ENCODE peak calls at places on chromosome 5, in ten cellular contexts. One of them, this sample, is unnamed. For H3K27me3 and H3K4me1, the result is how much of the 10 kb centered on the place peaks cover.

GRCh38 chr5:120396186-120396585 is 67.9 kb upstream of the PRR16 start:
- DNase-seq in CD8-positive, alpha-beta memory T cell: no peak
- DNase-seq in testis: no peak
- DNase-seq in astrocyte: peak
- DNase-seq in mammary epithelial cell: peak
- DNase-seq in GM23248: peak
- DNase-seq in mesenchymal stem cell: peak
- DNase-seq in effector memory CD4-positive, alpha-beta T cell: no peak
- DNase-seq in mesendoderm: no peak
- DNase-seq in aorta: no peak
- DNase-seq in this sample: no peak

GRCh38 chr5:88428633-88429032 is 160.0 kb upstream of the TMEM161B start:
- DNase-seq in CD8-positive, alpha-beta memory T cell: no peak
- DNase-seq in testis: no peak
- DNase-seq in astrocyte: no peak
- DNase-seq in mammary epithelial cell: no peak
- DNase-seq in GM23248: no peak
- DNase-seq in mesenchymal stem cell: no peak
- DNase-seq in effector memory CD4-positive, alpha-beta T cell: no peak
- DNase-seq in mesendoderm: no peak
- DNase-seq in aorta: no peak
- DNase-seq in this sample: no peak

GRCh38 chr5:128782446-128782845 is 182.8 kb upstream of the SLC27A6 start:
- DNase-seq in CD8-positive, alpha-beta memory T cell: no peak
- DNase-seq in testis: peak
- DNase-seq in astrocyte: peak
- DNase-seq in mammary epithelial cell: peak
- DNase-seq in GM23248: peak
- DNase-seq in mesenchymal stem cell: peak
- DNase-seq in effector memory CD4-positive, alpha-beta T cell: no peak
- DNase-seq in mesendoderm: no peak
- DNase-seq in aorta: peak
- DNase-seq in this sample: peak

GRCh38 chr5:139363937-139364336 is 19.2 kb downstream of the SLC23A1 start:
- DNase-seq in CD8-positive, alpha-beta memory T cell: no peak
- DNase-seq in testis: no peak
- DNase-seq in astrocyte: no peak
- DNase-seq in mammary epithelial cell: no peak
- DNase-seq in GM23248: no peak
- DNase-seq in mesenchymal stem cell: no peak
- DNase-seq in effector memory CD4-positive, alpha-beta T cell: no peak
- DNase-seq in mesendoderm: no peak
- DNase-seq in aorta: no peak
- DNase-seq in this sample: no peak

GRCh38 chr5:111676496-111676895 is 80.5 kb downstream of the NREP start:
- DNase-seq in CD8-positive, alpha-beta memory T cell: no peak
- DNase-seq in testis: no peak
- DNase-seq in astrocyte: peak
- DNase-seq in mammary epithelial cell: no peak
- DNase-seq in GM23248: peak
- DNase-seq in mesenchymal stem cell: no peak
- DNase-seq in effector memory CD4-positive, alpha-beta T cell: no peak
- DNase-seq in mesendoderm: no peak
- DNase-seq in aorta: no peak
- DNase-seq in this sample: no peak

GRCh38 chr5:88686743-88687142 is 196.2 kb downstream of the MEF2C start:
- DNase-seq in CD8-positive, alpha-beta memory T cell: no peak
- DNase-seq in testis: no peak
- DNase-seq in astrocyte: no peak
- DNase-seq in mammary epithelial cell: no peak
- DNase-seq in GM23248: no peak
- DNase-seq in mesenchymal stem cell: no peak
- DNase-seq in effector memory CD4-positive, alpha-beta T cell: no peak
- DNase-seq in mesendoderm: no peak
- DNase-seq in aorta: no peak
- DNase-seq in this sample: no peak

GRCh38 chr5:121748690-121749089 is 103.0 kb upstream of the FTMT start:
- DNase-seq in CD8-positive, alpha-beta memory T cell: no peak
- DNase-seq in testis: no peak
- DNase-seq in astrocyte: no peak
- DNase-seq in mammary epithelial cell: no peak
- DNase-seq in GM23248: no peak
- DNase-seq in mesenchymal stem cell: peak
- DNase-seq in effector memory CD4-positive, alpha-beta T cell: no peak
- DNase-seq in mesendoderm: peak
- DNase-seq in aorta: no peak
- DNase-seq in this sample: no peak

GRCh38 chr5:100131161-100131560 is 404.0 kb upstream of the FAM174A start:
- DNase-seq in CD8-positive, alpha-beta memory T cell: no peak
- DNase-seq in testis: no peak
- DNase-seq in astrocyte: peak
- DNase-seq in mammary epithelial cell: no peak
- DNase-seq in GM23248: no peak
- DNase-seq in mesenchymal stem cell: no peak
- DNase-seq in effector memory CD4-positive, alpha-beta T cell: no peak
- DNase-seq in mesendoderm: no peak
- DNase-seq in aorta: no peak
- DNase-seq in this sample: no peak

GRCh38 chr5:44862808-44863207 is 54.1 kb downstream of the MRPS30 start:
- DNase-seq in CD8-positive, alpha-beta memory T cell: no peak
- DNase-seq in testis: no peak
- DNase-seq in astrocyte: peak
- DNase-seq in mammary epithelial cell: peak
- DNase-seq in GM23248: peak
- DNase-seq in mesenchymal stem cell: peak
- DNase-seq in effector memory CD4-positive, alpha-beta T cell: no peak
- DNase-seq in mesendoderm: peak
- DNase-seq in aorta: no peak
- DNase-seq in this sample: no peak

GRCh38 chr5:126172812-126173211 is 250.4 kb upstream of the GRAMD2B start:
- DNase-seq in CD8-positive, alpha-beta memory T cell: no peak
- DNase-seq in testis: no peak
- DNase-seq in astrocyte: no peak
- DNase-seq in mammary epithelial cell: no peak
- DNase-seq in GM23248: no peak
- DNase-seq in mesenchymal stem cell: no peak
- DNase-seq in effector memory CD4-positive, alpha-beta T cell: no peak
- DNase-seq in mesendoderm: no peak
- DNase-seq in aorta: no peak
- DNase-seq in this sample: no peak

GRCh38 chr5:148482697-148483462 is 99.1 kb downstream of the FBXO38 start:
- DNase-seq in CD8-positive, alpha-beta memory T cell: peak
- DNase-seq in testis: peak
- DNase-seq in astrocyte: peak
- DNase-seq in mammary epithelial cell: peak
- DNase-seq in GM23248: peak
- DNase-seq in mesenchymal stem cell: peak
- DNase-seq in effector memory CD4-positive, alpha-beta T cell: peak
- DNase-seq in mesendoderm: peak
- DNase-seq in aorta: peak
- DNase-seq in this sample: peak

DNA sequence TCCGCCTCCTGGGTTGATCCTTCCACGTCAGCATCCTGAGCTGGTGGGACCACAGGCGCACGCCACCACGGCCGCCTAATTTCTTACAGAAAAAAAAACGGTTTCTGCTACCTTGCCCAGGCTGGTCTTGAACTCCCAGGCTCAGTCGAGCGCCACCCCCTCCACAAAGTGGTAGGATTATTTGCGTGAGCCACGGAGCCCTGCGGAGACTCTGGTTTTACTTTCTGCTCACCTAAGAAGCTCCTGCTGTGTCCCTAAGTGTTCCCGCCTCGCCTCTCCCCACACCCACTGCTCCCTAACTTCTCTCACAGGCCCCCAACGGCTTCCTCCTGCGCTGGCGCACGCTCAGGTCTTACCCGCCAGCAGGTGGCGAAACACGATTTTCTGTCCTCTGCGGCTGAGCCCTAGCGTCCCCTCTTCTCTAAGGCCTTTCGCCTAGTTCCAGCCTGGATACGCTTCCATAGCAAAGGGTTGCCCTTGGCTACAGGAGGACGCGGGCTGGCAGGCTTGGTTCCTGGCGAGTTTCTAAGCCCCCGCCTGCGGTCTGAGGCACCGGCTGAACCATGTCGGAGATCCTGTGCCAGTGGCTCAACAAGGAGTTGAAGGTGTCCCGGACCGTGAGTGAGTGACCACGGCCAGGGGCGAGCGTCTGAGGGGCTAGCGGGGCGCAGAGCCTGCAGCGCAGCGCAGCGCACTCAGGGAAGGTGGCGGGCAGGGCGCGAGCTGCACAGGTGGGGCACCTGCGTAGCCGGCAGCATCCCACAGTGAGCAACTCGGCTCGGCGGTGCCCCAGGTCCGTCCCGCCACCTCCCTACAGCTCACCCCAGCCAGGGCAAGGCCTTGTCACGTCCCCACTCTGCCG is at the start of gene SPEF2:
- DNase-seq in CD8-positive, alpha-beta memory T cell: peak
- DNase-seq in testis: peak
- DNase-seq in astrocyte: peak
- DNase-seq in mammary epithelial cell: peak
- DNase-seq in GM23248: peak
- DNase-seq in mesenchymal stem cell: peak
- DNase-seq in effector memory CD4-positive, alpha-beta T cell: peak
- DNase-seq in mesendoderm: peak
- DNase-seq in aorta: peak
- DNase-seq in this sample: peak
- H3K27ac ChIP-seq in CD8-positive, alpha-beta memory T cell: peak
- H3K27ac ChIP-seq in testis: no peak
- H3K27ac ChIP-seq in astrocyte: peak
- H3K27ac ChIP-seq in mammary epithelial cell: peak
- H3K27ac ChIP-seq in GM23248: peak
- H3K27ac ChIP-seq in mesenchymal stem cell: no peak
- H3K27ac ChIP-seq in effector memory CD4-positive, alpha-beta T cell: peak
- H3K27ac ChIP-seq in mesendoderm: no peak
- H3K27ac ChIP-seq in aorta: peak
- H3K27ac ChIP-seq in this sample: no peak

GRCh38 chr5:38867071-38867790 is 21.4 kb downstream of the OSMR start:
- DNase-seq in CD8-positive, alpha-beta memory T cell: no peak
- DNase-seq in testis: no peak
- DNase-seq in astrocyte: peak
- DNase-seq in mammary epithelial cell: peak
- DNase-seq in GM23248: peak
- DNase-seq in mesenchymal stem cell: no peak
- DNase-seq in effector memory CD4-positive, alpha-beta T cell: no peak
- DNase-seq in mesendoderm: no peak
- DNase-seq in aorta: no peak
- DNase-seq in this sample: no peak

GRCh38 chr5:38870595-38870994 is 24.8 kb downstream of the OSMR start:
- DNase-seq in CD8-positive, alpha-beta memory T cell: no peak
- DNase-seq in testis: no peak
- DNase-seq in astrocyte: no peak
- DNase-seq in mammary epithelial cell: no peak
- DNase-seq in GM23248: no peak
- DNase-seq in mesenchymal stem cell: no peak
- DNase-seq in effector memory CD4-positive, alpha-beta T cell: no peak
- DNase-seq in mesendoderm: peak
- DNase-seq in aorta: no peak
- DNase-seq in this sample: no peak

GRCh38 chr5:38872826-38873225 is 27.0 kb downstream of the OSMR start:
- DNase-seq in CD8-positive, alpha-beta memory T cell: no peak
- DNase-seq in testis: no peak
- DNase-seq in astrocyte: peak
- DNase-seq in mammary epithelial cell: peak
- DNase-seq in GM23248: peak
- DNase-seq in mesenchymal stem cell: no peak
- DNase-seq in effector memory CD4-positive, alpha-beta T cell: no peak
- DNase-seq in mesendoderm: no peak
- DNase-seq in aorta: no peak
- DNase-seq in this sample: no peak

GRCh38 chr5:38871211-38871610 is 25.4 kb downstream of the OSMR start:
- DNase-seq in CD8-positive, alpha-beta memory T cell: no peak
- DNase-seq in testis: no peak
- DNase-seq in astrocyte: peak
- DNase-seq in mammary epithelial cell: peak
- DNase-seq in GM23248: no peak
- DNase-seq in mesenchymal stem cell: peak
- DNase-seq in effector memory CD4-positive, alpha-beta T cell: no peak
- DNase-seq in mesendoderm: peak
- DNase-seq in aorta: no peak
- DNase-seq in this sample: no peak

GRCh38 chr5:38871790-38872551 is 26.2 kb downstream of the OSMR start:
- DNase-seq in CD8-positive, alpha-beta memory T cell: no peak
- DNase-seq in testis: no peak
- DNase-seq in astrocyte: peak
- DNase-seq in mammary epithelial cell: peak
- DNase-seq in GM23248: peak
- DNase-seq in mesenchymal stem cell: peak
- DNase-seq in effector memory CD4-positive, alpha-beta T cell: no peak
- DNase-seq in mesendoderm: peak
- DNase-seq in aorta: no peak
- DNase-seq in this sample: no peak
- H3K27me3 ChIP-seq in CD8-positive, alpha-beta memory T cell: under half
- H3K27me3 ChIP-seq in testis: under half
- H3K27me3 ChIP-seq in astrocyte: under half
- H3K27me3 ChIP-seq in mammary epithelial cell: under half
- H3K27me3 ChIP-seq in GM23248: under half
- H3K27me3 ChIP-seq in mesenchymal stem cell: under half
- H3K27me3 ChIP-seq in effector memory CD4-positive, alpha-beta T cell: under half
- H3K27me3 ChIP-seq in mesendoderm: under half
- H3K27me3 ChIP-seq in aorta: under half
- H3K27me3 ChIP-seq in this sample: under half

GRCh38 chr5:142982821-142983200 is 212.6 kb downstream of the ARHGAP26 start:
- DNase-seq in CD8-positive, alpha-beta memory T cell: no peak
- DNase-seq in testis: no peak
- DNase-seq in astrocyte: no peak
- DNase-seq in mammary epithelial cell: no peak
- DNase-seq in GM23248: no peak
- DNase-seq in mesenchymal stem cell: no peak
- DNase-seq in effector memory CD4-positive, alpha-beta T cell: no peak
- DNase-seq in mesendoderm: peak
- DNase-seq in aorta: peak
- DNase-seq in this sample: peak
- H3K4me1 ChIP-seq in CD8-positive, alpha-beta memory T cell: under half
- H3K4me1 ChIP-seq in testis: under half
- H3K4me1 ChIP-seq in astrocyte: under half
- H3K4me1 ChIP-seq in mammary epithelial cell: half or more
- H3K4me1 ChIP-seq in GM23248: under half
- H3K4me1 ChIP-seq in mesenchymal stem cell: under half
- H3K4me1 ChIP-seq in effector memory CD4-positive, alpha-beta T cell: under half
- H3K4me1 ChIP-seq in mesendoderm: under half
- H3K4me1 ChIP-seq in aorta: under half
- H3K4me1 ChIP-seq in this sample: under half

DNA sequence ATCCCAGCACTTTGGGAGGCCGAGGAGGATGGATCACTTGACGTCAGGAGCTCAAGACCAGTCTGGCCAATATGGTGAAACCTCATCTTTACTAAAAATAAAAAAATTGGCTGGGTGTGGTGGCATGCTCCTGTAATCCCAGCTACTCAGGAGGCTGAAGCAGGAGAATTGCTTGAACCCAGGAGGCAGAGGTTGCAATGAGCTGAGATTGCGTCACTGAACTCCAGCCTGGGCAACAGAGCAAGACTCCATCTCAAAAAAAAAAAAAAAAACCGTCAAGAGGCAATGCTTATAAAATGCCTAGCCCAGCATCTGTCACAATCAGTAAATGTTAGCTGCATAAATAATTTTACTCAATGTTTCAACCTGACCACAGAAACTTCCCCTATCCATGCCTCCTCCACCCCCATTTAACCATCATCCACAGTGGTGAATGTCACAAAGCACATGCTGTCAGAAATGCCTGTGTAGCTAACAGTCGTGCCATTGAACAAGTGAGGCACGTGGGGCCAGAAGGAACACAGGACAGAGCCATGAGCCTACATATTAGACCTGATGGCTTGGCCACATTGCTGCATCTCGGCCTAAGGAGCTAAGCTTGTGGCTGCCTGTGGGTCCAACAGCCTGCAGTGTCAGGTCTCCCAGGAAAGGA is 16.8 kb upstream of the TCOF1 start:
- DNase-seq in CD8-positive, alpha-beta memory T cell: no peak
- DNase-seq in testis: no peak
- DNase-seq in astrocyte: no peak
- DNase-seq in mammary epithelial cell: no peak
- DNase-seq in GM23248: no peak
- DNase-seq in mesenchymal stem cell: no peak
- DNase-seq in effector memory CD4-positive, alpha-beta T cell: no peak
- DNase-seq in mesendoderm: no peak
- DNase-seq in aorta: no peak
- DNase-seq in this sample: no peak
- H3K27ac ChIP-seq in CD8-positive, alpha-beta memory T cell: no peak
- H3K27ac ChIP-seq in testis: no peak
- H3K27ac ChIP-seq in astrocyte: no peak
- H3K27ac ChIP-seq in mammary epithelial cell: no peak
- H3K27ac ChIP-seq in GM23248: no peak
- H3K27ac ChIP-seq in mesenchymal stem cell: no peak
- H3K27ac ChIP-seq in effector memory CD4-positive, alpha-beta T cell: no peak
- H3K27ac ChIP-seq in mesendoderm: no peak
- H3K27ac ChIP-seq in aorta: no peak
- H3K27ac ChIP-seq in this sample: no peak

This sample was measured in right cardiac atrium.